ENCODE peak calls at places on chromosomes 4 and X, in four cellular contexts. B, D, S and R are unnamed samples.

GRCh38 chr4:3766207-3766790 is at the start of gene ADRA2C:
- DNase-seq in B (peak; percentile 20), D (no peak), S (no peak), R (no peak)

GRCh38 chrX:108558217-108558616 is 118.6 kb downstream of the COL4A5 start:
- DNase-seq in B (no peak), D (no peak), S (no peak), R (no peak)

GRCh38 chr4:120446051-120446567 is 379.5 kb upstream of the MAD2L1 start:
- DNase-seq in B (no peak), D (no peak), S (no peak), R (no peak)

GRCh38 chr4:109764785-109765419 is 35.0 kb upstream of the PLA2G12A start:
- DNase-seq in B (no peak), D (no peak), S (no peak), R (no peak)

GRCh38 chr4:75658881-75659280 is 14.3 kb downstream of the G3BP2 start:
- DNase-seq in B (no peak), D (no peak), S (no peak), R (no peak)

GRCh38 chr4:20520901-20521300 is 179.4 kb upstream of the PACRGL start:
- DNase-seq in B (no peak), D (no peak), S (no peak), R (no peak)

GRCh38 chr4:105637409-105638258 is 70.9 kb downstream of the INTS12 start:
- DNase-seq in B (peak; percentile 4), D (no peak), S (peak; percentile 45), R (no peak)

GRCh38 chrX:15814811-15815210 is 24.5 kb downstream of the ZRSR2 start:
- DNase-seq in B (no peak), D (no peak), S (no peak), R (no peak)

GRCh38 chr4:176334066-176334465 is 14.3 kb downstream of the SPCS3 start:
- DNase-seq in B (no peak), D (no peak), S (no peak), R (no peak)

GRCh38 chr4:3193531-3194203 is 55.3 kb upstream of the MSANTD1 start:
- DNase-seq in B (no peak), D (peak; percentile 2), S (no peak), R (no peak)

GRCh38 chr4:96504386-96504785 is 664.5 kb downstream of the PDHA2 start:
- DNase-seq in B (no peak), D (no peak), S (no peak), R (no peak)

GRCh38 chr4:67327245-67327860 is 217.9 kb downstream of the CENPC start:
- DNase-seq in B (peak; percentile 64), D (peak; percentile 32), S (peak; percentile 9), R (peak; percentile 63)

GRCh38 chr4:67333663-67334062 is 211.6 kb downstream of the CENPC start:
- DNase-seq in B (no peak), D (no peak), S (no peak), R (no peak)

DNA sequence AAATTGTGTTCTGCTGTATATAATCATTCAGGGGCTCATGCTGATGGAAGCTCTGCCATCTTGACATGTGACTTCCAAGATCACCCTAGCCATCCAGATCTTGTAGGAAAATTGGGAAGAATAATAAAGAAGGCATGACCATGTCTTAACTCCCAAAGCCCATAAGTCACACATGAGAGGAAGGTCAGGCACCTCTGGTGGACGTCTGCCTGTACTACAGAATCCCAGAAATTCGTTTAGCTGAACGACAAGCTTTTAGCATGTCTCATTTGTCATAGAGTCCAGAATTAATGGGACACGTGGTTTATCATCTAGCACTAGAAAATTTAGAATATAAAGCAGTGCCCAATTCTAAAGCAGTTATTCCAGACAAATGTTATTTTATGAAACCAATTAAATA is 212.7 kb downstream of the CENPC start:
- DNase-seq in B (peak; percentile 16), D (no peak), S (no peak), R (peak; percentile 31)
- TF ChIP-seq ATF3 in B (no peak), D (no peak), S (no peak), R (no peak)

DNA sequence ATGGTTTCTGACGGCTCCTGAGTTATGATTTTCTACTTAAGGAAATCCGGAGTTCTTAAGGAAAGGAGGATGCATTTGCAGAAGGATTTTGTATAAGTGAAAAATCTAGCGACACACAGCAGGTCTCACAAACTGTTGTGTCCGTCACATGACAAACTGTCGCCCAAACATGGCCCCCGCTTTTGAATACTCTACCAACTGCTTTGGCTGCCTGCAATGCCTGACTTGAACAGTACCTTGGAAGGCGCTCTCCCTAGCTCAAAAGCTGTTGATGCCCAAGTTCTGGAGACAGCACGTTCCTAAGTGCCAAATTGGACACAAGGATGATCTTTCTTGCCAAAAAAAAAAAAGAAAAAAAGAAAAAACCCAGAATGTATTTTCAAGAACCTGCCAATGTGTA is 103.2 kb downstream of the ENPP6 start:
- DNase-seq in B (no peak), D (no peak), S (no peak), R (no peak)
- TF ChIP-seq ATF3 in B (no peak), D (no peak), S (no peak), R (no peak)

GRCh38 chrX:154396948-154397887 is 959 bp upstream of the RPL10 start:
- DNase-seq in B (peak; percentile 40), D (no peak), S (no peak), R (peak; percentile 44)
- TF ChIP-seq ATF3 in B (no peak), D (no peak), S (no peak), R (no peak)

GRCh38 chr4:157221895-157222763 is 1.6 kb downstream of the GRIA2 start:
- DNase-seq in B (no peak), D (no peak), S (no peak), R (peak; percentile 70)
- TF ChIP-seq ATF3 in B (no peak), D (no peak), S (no peak), R (no peak)

GRCh38 chr4:10716163-10716562 is 31.6 kb upstream of the CLNK start:
- DNase-seq in B (no peak), D (no peak), S (no peak), R (no peak)
- TF ChIP-seq ATF3 in B (no peak), D (no peak), S (no peak), R (no peak)

GRCh38 chrX:40772290-40772689 is 36.9 kb upstream of the MED14 start:
- DNase-seq in B (no peak), D (peak; percentile 54), S (no peak), R (no peak)
- TF ChIP-seq ATF3 in B (no peak), D (no peak), S (no peak), R (no peak)

GRCh38 chrX:55033429-55033828 is 2.7 kb upstream of the ALAS2 start:
- DNase-seq in B (no peak), D (no peak), S (no peak), R (no peak)
- TF ChIP-seq ATF3 in B (no peak), D (no peak), S (no peak), R (no peak)

GRCh38 chr4:14596904-14597303 is 405.4 kb upstream of the CPEB2 start:
- DNase-seq in B (no peak), D (no peak), S (no peak), R (no peak)
- TF ChIP-seq ATF3 in B (no peak), D (no peak), S (no peak), R (no peak)